ENCODE peak calls at places on chromosomes 13 and 19, in ten cellular contexts. One of them, this sample, is unnamed.

GRCh38 chr19:29121684-29122083 is 91.3 kb downstream of the UQCRFS1 start:
- DNase-seq in AG09309: no peak
- DNase-seq in lower leg skin: no peak
- DNase-seq in foreskin fibroblast: no peak
- DNase-seq in endothelial cell of umbilical vein: no peak
- DNase-seq in A549: no peak
- DNase-seq in fibroblast of pulmonary artery: no peak
- DNase-seq in GM13976: no peak
- DNase-seq in RWPE2: no peak
- DNase-seq in Calu3: peak; percentile 29
- DNase-seq in this sample: no peak

GRCh38 chr13:80235131-80235530 is 105.8 kb downstream of the SPRY2 start:
- DNase-seq in AG09309: no peak
- DNase-seq in lower leg skin: no peak
- DNase-seq in foreskin fibroblast: no peak
- DNase-seq in endothelial cell of umbilical vein: peak; percentile 79
- DNase-seq in A549: no peak
- DNase-seq in fibroblast of pulmonary artery: peak; percentile 57
- DNase-seq in GM13976: no peak
- DNase-seq in RWPE2: no peak
- DNase-seq in Calu3: no peak
- DNase-seq in this sample: no peak

GRCh38 chr13:114132419-114133121 is at the start of gene RASA3:
- DNase-seq in AG09309: no peak
- DNase-seq in lower leg skin: peak; percentile 91
- DNase-seq in foreskin fibroblast: peak; percentile 82
- DNase-seq in endothelial cell of umbilical vein: peak; percentile 76
- DNase-seq in A549: peak; percentile 72
- DNase-seq in fibroblast of pulmonary artery: peak; percentile 84
- DNase-seq in GM13976: peak; percentile 96
- DNase-seq in RWPE2: no peak
- DNase-seq in Calu3: peak; percentile 27
- DNase-seq in this sample: peak; percentile 95

GRCh38 chr13:113129921-113130750 is 7.5 kb downstream of the F10 start:
- DNase-seq in AG09309: no peak
- DNase-seq in lower leg skin: peak; percentile 83
- DNase-seq in foreskin fibroblast: no peak
- DNase-seq in endothelial cell of umbilical vein: peak; percentile 21
- DNase-seq in A549: no peak
- DNase-seq in fibroblast of pulmonary artery: peak; percentile 41
- DNase-seq in GM13976: no peak
- DNase-seq in RWPE2: no peak
- DNase-seq in Calu3: no peak
- DNase-seq in this sample: no peak

GRCh38 chr19:58584498-58585441 is 11.6 kb upstream of the MZF1 start:
- DNase-seq in AG09309: no peak
- DNase-seq in lower leg skin: no peak
- DNase-seq in foreskin fibroblast: no peak
- DNase-seq in endothelial cell of umbilical vein: no peak
- DNase-seq in A549: no peak
- DNase-seq in fibroblast of pulmonary artery: no peak
- DNase-seq in GM13976: no peak
- DNase-seq in RWPE2: no peak
- DNase-seq in Calu3: no peak
- DNase-seq in this sample: no peak

GRCh38 chr19:30023330-30023729 is 81.3 kb downstream of the URI1 start:
- DNase-seq in AG09309: no peak
- DNase-seq in lower leg skin: no peak
- DNase-seq in foreskin fibroblast: no peak
- DNase-seq in endothelial cell of umbilical vein: no peak
- DNase-seq in A549: no peak
- DNase-seq in fibroblast of pulmonary artery: no peak
- DNase-seq in GM13976: no peak
- DNase-seq in RWPE2: no peak
- DNase-seq in Calu3: no peak
- DNase-seq in this sample: no peak

GRCh38 chr13:80115616-80116015 is 225.3 kb downstream of the SPRY2 start:
- DNase-seq in AG09309: no peak
- DNase-seq in lower leg skin: no peak
- DNase-seq in foreskin fibroblast: no peak
- DNase-seq in endothelial cell of umbilical vein: no peak
- DNase-seq in A549: no peak
- DNase-seq in fibroblast of pulmonary artery: no peak
- DNase-seq in GM13976: no peak
- DNase-seq in RWPE2: no peak
- DNase-seq in Calu3: no peak
- DNase-seq in this sample: no peak

GRCh38 chr13:27128825-27129627 is 42.6 kb downstream of the USP12 start:
- DNase-seq in AG09309: peak; percentile 11
- DNase-seq in lower leg skin: no peak
- DNase-seq in foreskin fibroblast: no peak
- DNase-seq in endothelial cell of umbilical vein: no peak
- DNase-seq in A549: no peak
- DNase-seq in fibroblast of pulmonary artery: no peak
- DNase-seq in GM13976: no peak
- DNase-seq in RWPE2: no peak
- DNase-seq in Calu3: no peak
- DNase-seq in this sample: no peak

GRCh38 chr13:73662833-73663232 is 471.4 kb downstream of the KLF12 start:
- DNase-seq in AG09309: no peak
- DNase-seq in lower leg skin: no peak
- DNase-seq in foreskin fibroblast: no peak
- DNase-seq in endothelial cell of umbilical vein: no peak
- DNase-seq in A549: no peak
- DNase-seq in fibroblast of pulmonary artery: no peak
- DNase-seq in GM13976: no peak
- DNase-seq in RWPE2: no peak
- DNase-seq in Calu3: no peak
- DNase-seq in this sample: no peak

GRCh38 chr13:90427322-90428272 is 919.9 kb upstream of the MIR17HG start:
- DNase-seq in AG09309: no peak
- DNase-seq in lower leg skin: no peak
- DNase-seq in foreskin fibroblast: no peak
- DNase-seq in endothelial cell of umbilical vein: no peak
- DNase-seq in A549: no peak
- DNase-seq in fibroblast of pulmonary artery: no peak
- DNase-seq in GM13976: no peak
- DNase-seq in RWPE2: no peak
- DNase-seq in Calu3: no peak
- DNase-seq in this sample: no peak

GRCh38 chr19:33427801-33428626 is 54.5 kb downstream of the CEBPG start:
- DNase-seq in AG09309: no peak
- DNase-seq in lower leg skin: no peak
- DNase-seq in foreskin fibroblast: no peak
- DNase-seq in endothelial cell of umbilical vein: no peak
- DNase-seq in A549: no peak
- DNase-seq in fibroblast of pulmonary artery: no peak
- DNase-seq in GM13976: no peak
- DNase-seq in RWPE2: peak; percentile 21
- DNase-seq in Calu3: no peak
- DNase-seq in this sample: no peak

GRCh38 chr19:39924389-39924788 is 10.0 kb downstream of the FCGBP start:
- DNase-seq in AG09309: no peak
- DNase-seq in lower leg skin: peak; percentile 69
- DNase-seq in foreskin fibroblast: no peak
- DNase-seq in endothelial cell of umbilical vein: no peak
- DNase-seq in A549: no peak
- DNase-seq in fibroblast of pulmonary artery: no peak
- DNase-seq in GM13976: no peak
- DNase-seq in RWPE2: no peak
- DNase-seq in Calu3: no peak
- DNase-seq in this sample: no peak

GRCh38 chr13:72505376-72505775 is 222.1 kb downstream of the MZT1 start:
- DNase-seq in AG09309: no peak
- DNase-seq in lower leg skin: no peak
- DNase-seq in foreskin fibroblast: no peak
- DNase-seq in endothelial cell of umbilical vein: no peak
- DNase-seq in A549: no peak
- DNase-seq in fibroblast of pulmonary artery: no peak
- DNase-seq in GM13976: no peak
- DNase-seq in RWPE2: no peak
- DNase-seq in Calu3: no peak
- DNase-seq in this sample: no peak

DNA sequence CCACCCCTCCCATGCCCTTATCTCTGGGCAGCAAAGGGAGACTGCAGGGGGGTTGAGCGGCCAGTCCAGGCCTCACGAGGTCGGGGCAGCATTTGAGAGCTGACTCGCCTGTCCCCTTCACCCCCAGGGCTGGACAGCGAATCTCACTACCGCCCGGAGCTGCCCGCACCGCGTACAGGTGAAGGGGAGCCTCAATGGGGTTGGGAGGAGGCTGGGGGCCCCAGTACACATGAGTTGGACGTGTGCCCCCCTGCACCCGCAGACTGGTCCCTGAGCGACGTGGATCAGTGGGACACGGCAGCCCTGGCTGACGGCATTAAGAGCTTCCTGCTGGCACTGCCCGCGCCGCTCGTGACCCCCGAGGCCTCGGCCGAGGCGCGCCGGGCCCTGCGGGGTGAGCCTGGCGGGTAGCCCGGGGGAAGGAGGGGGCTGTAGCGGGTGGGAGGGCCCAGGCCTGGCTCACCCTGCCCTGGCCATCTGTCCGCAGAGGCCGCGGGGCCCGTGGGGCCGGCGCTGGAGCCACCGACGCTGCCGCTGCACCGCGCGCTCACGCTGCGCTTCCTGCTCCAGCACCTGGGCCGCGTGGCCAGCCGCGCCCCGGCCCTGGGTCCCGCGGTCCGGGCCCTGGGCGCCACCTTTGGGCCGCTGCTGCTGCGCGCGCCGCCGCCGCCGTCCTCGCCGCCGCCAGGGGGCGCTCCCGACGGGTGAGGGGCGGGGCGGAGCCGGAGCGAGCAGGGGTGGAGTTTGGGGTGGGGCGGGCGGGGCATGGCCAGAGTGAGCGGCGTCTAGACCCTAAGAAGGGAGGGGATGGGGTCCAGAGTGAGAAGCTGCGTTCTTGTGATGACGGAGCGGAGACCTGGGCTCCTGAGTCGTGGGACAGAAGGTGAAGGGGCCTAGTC is 8.1 kb downstream of the PIK3R2 start:
- DNase-seq in AG09309: no peak
- DNase-seq in lower leg skin: peak; percentile 94
- DNase-seq in foreskin fibroblast: peak; percentile 44
- DNase-seq in endothelial cell of umbilical vein: peak; percentile 45
- DNase-seq in A549: peak; percentile 62
- DNase-seq in fibroblast of pulmonary artery: peak; percentile 57
- DNase-seq in GM13976: peak; percentile 95
- DNase-seq in RWPE2: no peak
- DNase-seq in Calu3: peak; percentile 81
- DNase-seq in this sample: peak; percentile 94
- TF ChIP-seq CTCF in AG09309: peak; percentile 30
- TF ChIP-seq CTCF in lower leg skin: no peak
- TF ChIP-seq CTCF in foreskin fibroblast: no peak
- TF ChIP-seq CTCF in endothelial cell of umbilical vein: peak; percentile 35
- TF ChIP-seq CTCF in A549: peak; percentile 91
- TF ChIP-seq CTCF in fibroblast of pulmonary artery: no peak
- TF ChIP-seq CTCF in GM13976: peak; percentile 100
- TF ChIP-seq CTCF in RWPE2: peak; percentile 97
- TF ChIP-seq CTCF in Calu3: no peak
- TF ChIP-seq CTCF in this sample: peak; percentile 69

DNA sequence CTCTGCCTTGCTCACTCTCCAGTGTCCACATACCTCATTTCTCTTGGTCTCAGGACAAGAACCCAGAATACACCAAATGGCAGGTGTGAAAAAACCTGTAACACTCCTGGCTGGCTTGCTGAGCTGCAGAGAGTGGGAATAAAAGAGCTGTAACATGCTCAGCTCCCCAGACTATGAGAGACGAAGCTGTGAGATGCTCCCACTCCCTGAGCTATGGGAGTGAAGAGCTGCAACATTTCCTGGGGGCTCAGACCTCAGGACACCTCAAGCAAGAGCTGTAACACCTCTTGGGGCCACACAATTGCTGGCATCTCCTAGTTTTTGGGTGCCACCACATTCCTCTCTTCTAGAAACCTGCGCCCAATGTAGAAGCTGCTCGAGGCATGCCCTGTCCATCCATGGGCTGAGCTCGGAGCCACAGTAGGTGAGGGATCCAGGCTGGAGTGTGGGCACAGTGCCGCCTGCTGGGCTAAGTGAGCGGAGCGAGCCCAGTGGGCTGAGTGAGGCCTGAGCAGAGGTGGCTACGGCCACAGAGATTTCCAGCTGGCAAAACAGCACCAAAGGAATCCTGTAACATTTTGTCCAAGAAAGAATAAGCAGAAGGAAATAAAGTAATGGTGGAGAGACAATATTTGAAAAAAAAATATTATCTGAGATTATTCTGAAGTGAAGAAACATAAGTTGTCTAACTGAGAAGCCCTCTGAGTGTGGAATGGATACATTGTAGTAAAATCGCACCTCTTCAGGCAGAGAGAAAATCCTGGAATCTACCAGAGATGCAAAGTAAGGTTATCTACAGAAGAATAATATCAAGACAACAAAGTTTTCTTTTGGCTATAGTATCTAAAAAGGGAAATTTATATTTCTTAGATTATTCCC is 186.2 kb upstream of the PCDH9 start:
- DNase-seq in AG09309: no peak
- DNase-seq in lower leg skin: no peak
- DNase-seq in foreskin fibroblast: peak; percentile 10
- DNase-seq in endothelial cell of umbilical vein: no peak
- DNase-seq in A549: peak; percentile 4
- DNase-seq in fibroblast of pulmonary artery: peak; percentile 63
- DNase-seq in GM13976: no peak
- DNase-seq in RWPE2: no peak
- DNase-seq in Calu3: peak; percentile 6
- DNase-seq in this sample: peak; percentile 8
- TF ChIP-seq CTCF in AG09309: peak; percentile 38
- TF ChIP-seq CTCF in lower leg skin: no peak
- TF ChIP-seq CTCF in foreskin fibroblast: peak; percentile 67
- TF ChIP-seq CTCF in endothelial cell of umbilical vein: peak; percentile 33
- TF ChIP-seq CTCF in A549: peak; percentile 41
- TF ChIP-seq CTCF in fibroblast of pulmonary artery: peak; percentile 91
- TF ChIP-seq CTCF in GM13976: peak; percentile 11
- TF ChIP-seq CTCF in RWPE2: peak; percentile 56
- TF ChIP-seq CTCF in Calu3: no peak
- TF ChIP-seq CTCF in this sample: peak; percentile 43

GRCh38 chr13:92640936-92641335 is 585.7 kb upstream of the GPC6 start:
- DNase-seq in AG09309: no peak
- DNase-seq in lower leg skin: no peak
- DNase-seq in foreskin fibroblast: no peak
- DNase-seq in endothelial cell of umbilical vein: no peak
- DNase-seq in A549: no peak
- DNase-seq in fibroblast of pulmonary artery: no peak
- DNase-seq in GM13976: no peak
- DNase-seq in RWPE2: no peak
- DNase-seq in Calu3: no peak
- DNase-seq in this sample: no peak
- TF ChIP-seq CTCF in AG09309: no peak
- TF ChIP-seq CTCF in lower leg skin: no peak
- TF ChIP-seq CTCF in foreskin fibroblast: no peak
- TF ChIP-seq CTCF in endothelial cell of umbilical vein: no peak
- TF ChIP-seq CTCF in A549: no peak
- TF ChIP-seq CTCF in fibroblast of pulmonary artery: no peak
- TF ChIP-seq CTCF in GM13976: no peak
- TF ChIP-seq CTCF in RWPE2: no peak
- TF ChIP-seq CTCF in Calu3: no peak
- TF ChIP-seq CTCF in this sample: no peak

DNA sequence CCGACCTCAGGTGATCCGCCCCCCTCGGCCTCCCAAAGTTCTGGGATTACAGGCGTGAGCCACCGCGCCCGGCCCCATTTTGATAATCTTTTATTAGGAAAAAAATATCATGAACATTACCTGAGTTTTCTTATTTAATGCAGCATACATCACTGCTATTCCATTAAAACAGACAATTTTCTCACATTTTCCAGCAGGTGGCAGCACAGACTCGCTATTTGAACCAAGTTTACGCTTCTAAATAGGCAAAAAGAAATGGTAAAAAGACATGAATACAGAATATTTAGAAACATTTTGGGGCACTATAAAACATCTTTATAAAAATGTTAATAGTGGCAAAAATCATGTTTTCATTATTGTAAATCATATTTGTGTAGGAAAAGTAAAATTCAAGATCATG is 903.1 kb downstream of the SLITRK6 start:
- DNase-seq in AG09309: peak; percentile 20
- DNase-seq in lower leg skin: no peak
- DNase-seq in foreskin fibroblast: peak; percentile 24
- DNase-seq in endothelial cell of umbilical vein: peak; percentile 46
- DNase-seq in A549: no peak
- DNase-seq in fibroblast of pulmonary artery: peak; percentile 79
- DNase-seq in GM13976: peak; percentile 55
- DNase-seq in RWPE2: no peak
- DNase-seq in Calu3: peak; percentile 6
- DNase-seq in this sample: no peak
- TF ChIP-seq CTCF in AG09309: peak; percentile 60
- TF ChIP-seq CTCF in lower leg skin: no peak
- TF ChIP-seq CTCF in foreskin fibroblast: peak; percentile 50
- TF ChIP-seq CTCF in endothelial cell of umbilical vein: peak; percentile 38
- TF ChIP-seq CTCF in A549: peak; percentile 56
- TF ChIP-seq CTCF in fibroblast of pulmonary artery: peak; percentile 55
- TF ChIP-seq CTCF in GM13976: peak; percentile 53
- TF ChIP-seq CTCF in RWPE2: peak; percentile 81
- TF ChIP-seq CTCF in Calu3: no peak
- TF ChIP-seq CTCF in this sample: peak; percentile 84

This sample was measured in D721Med.